ENCODE peak calls at places on chromosomes 3 and 15, in eight cellular contexts. One of them, this sample, is unnamed.

GRCh38 chr3:183515968-183516851 is 39.3 kb downstream of the KLHL6 start:
- DNase-seq in NCI-H146: no peak
- DNase-seq in lower lobe of right lung: no peak
- DNase-seq in GM13977: peak
- DNase-seq in GM04504: no peak
- DNase-seq in activated CD4-positive, alpha-beta T cell treated with anti-CD3 and anti-CD28 coated beads, Interleukin-2, amount 50 U/mL, for 1 hour: peak
- DNase-seq in PC-3: no peak
- DNase-seq in effector CD4-positive, alpha-beta T cell: peak
- DNase-seq in this sample: peak

GRCh38 chr3:46835059-46835458 is 28.2 kb downstream of the MYL3 start:
- DNase-seq in effector CD4-positive, alpha-beta T cell: no peak
- DNase-seq in GM13977: no peak
- DNase-seq in PC-3: no peak
- DNase-seq in lower lobe of right lung: no peak
- DNase-seq in NCI-H146: no peak
- DNase-seq in activated CD4-positive, alpha-beta T cell treated with anti-CD3 and anti-CD28 coated beads, Interleukin-2, amount 50 U/mL, for 1 hour: no peak
- DNase-seq in GM04504: no peak
- DNase-seq in this sample: no peak

GRCh38 chr15:66369773-66370651 is 13.5 kb upstream of the TIPIN start:
- DNase-seq in PC-3: peak
- DNase-seq in NCI-H146: no peak
- DNase-seq in GM04504: no peak
- DNase-seq in activated CD4-positive, alpha-beta T cell treated with anti-CD3 and anti-CD28 coated beads, Interleukin-2, amount 50 U/mL, for 1 hour: no peak
- DNase-seq in effector CD4-positive, alpha-beta T cell: no peak
- DNase-seq in lower lobe of right lung: no peak
- DNase-seq in GM13977: peak
- DNase-seq in this sample: no peak

GRCh38 chr3:50202353-50203112 is 2.5 kb upstream of the SLC38A3 start:
- DNase-seq in activated CD4-positive, alpha-beta T cell treated with anti-CD3 and anti-CD28 coated beads, Interleukin-2, amount 50 U/mL, for 1 hour: no peak
- DNase-seq in NCI-H146: peak
- DNase-seq in PC-3: no peak
- DNase-seq in GM04504: no peak
- DNase-seq in GM13977: no peak
- DNase-seq in lower lobe of right lung: no peak
- DNase-seq in effector CD4-positive, alpha-beta T cell: no peak
- DNase-seq in this sample: no peak

GRCh38 chr15:45910671-45911070 is 275.8 kb downstream of the SQOR start:
- DNase-seq in lower lobe of right lung: no peak
- DNase-seq in activated CD4-positive, alpha-beta T cell treated with anti-CD3 and anti-CD28 coated beads, Interleukin-2, amount 50 U/mL, for 1 hour: no peak
- DNase-seq in PC-3: no peak
- DNase-seq in effector CD4-positive, alpha-beta T cell: no peak
- DNase-seq in GM13977: no peak
- DNase-seq in GM04504: no peak
- DNase-seq in NCI-H146: no peak
- DNase-seq in this sample: no peak

GRCh38 chr3:4834403-4834866 is 144.8 kb upstream of the BHLHE40 start:
- DNase-seq in NCI-H146: no peak
- DNase-seq in PC-3: no peak
- DNase-seq in GM13977: peak
- DNase-seq in GM04504: no peak
- DNase-seq in effector CD4-positive, alpha-beta T cell: peak
- DNase-seq in lower lobe of right lung: peak
- DNase-seq in activated CD4-positive, alpha-beta T cell treated with anti-CD3 and anti-CD28 coated beads, Interleukin-2, amount 50 U/mL, for 1 hour: peak
- DNase-seq in this sample: peak

GRCh38 chr3:150365132-150365604 is 42.9 kb upstream of the TSC22D2 start:
- DNase-seq in GM04504: no peak
- DNase-seq in lower lobe of right lung: no peak
- DNase-seq in effector CD4-positive, alpha-beta T cell: no peak
- DNase-seq in activated CD4-positive, alpha-beta T cell treated with anti-CD3 and anti-CD28 coated beads, Interleukin-2, amount 50 U/mL, for 1 hour: no peak
- DNase-seq in NCI-H146: no peak
- DNase-seq in PC-3: peak
- DNase-seq in GM13977: peak
- DNase-seq in this sample: no peak

GRCh38 chr3:153615863-153616262 is 453.8 kb downstream of the RAP2B start:
- DNase-seq in GM13977: no peak
- DNase-seq in activated CD4-positive, alpha-beta T cell treated with anti-CD3 and anti-CD28 coated beads, Interleukin-2, amount 50 U/mL, for 1 hour: no peak
- DNase-seq in PC-3: no peak
- DNase-seq in NCI-H146: no peak
- DNase-seq in GM04504: no peak
- DNase-seq in effector CD4-positive, alpha-beta T cell: no peak
- DNase-seq in lower lobe of right lung: no peak
- DNase-seq in this sample: no peak

GRCh38 chr15:69424001-69424400 is 9.9 kb downstream of the KIF23 start:
- DNase-seq in activated CD4-positive, alpha-beta T cell treated with anti-CD3 and anti-CD28 coated beads, Interleukin-2, amount 50 U/mL, for 1 hour: no peak
- DNase-seq in NCI-H146: no peak
- DNase-seq in PC-3: no peak
- DNase-seq in lower lobe of right lung: no peak
- DNase-seq in effector CD4-positive, alpha-beta T cell: no peak
- DNase-seq in GM04504: no peak
- DNase-seq in GM13977: no peak
- DNase-seq in this sample: no peak

GRCh38 chr15:61923173-61923572 is 137.1 kb downstream of the VPS13C start:
- DNase-seq in NCI-H146: no peak
- DNase-seq in GM04504: no peak
- DNase-seq in activated CD4-positive, alpha-beta T cell treated with anti-CD3 and anti-CD28 coated beads, Interleukin-2, amount 50 U/mL, for 1 hour: no peak
- DNase-seq in GM13977: no peak
- DNase-seq in lower lobe of right lung: no peak
- DNase-seq in PC-3: no peak
- DNase-seq in effector CD4-positive, alpha-beta T cell: no peak
- DNase-seq in this sample: no peak

GRCh38 chr3:46089237-46090011 is 62.1 kb upstream of the XCR1 start:
- DNase-seq in PC-3: peak
- DNase-seq in GM13977: peak
- DNase-seq in activated CD4-positive, alpha-beta T cell treated with anti-CD3 and anti-CD28 coated beads, Interleukin-2, amount 50 U/mL, for 1 hour: no peak
- DNase-seq in NCI-H146: no peak
- DNase-seq in effector CD4-positive, alpha-beta T cell: no peak
- DNase-seq in lower lobe of right lung: peak
- DNase-seq in GM04504: peak
- DNase-seq in this sample: no peak

GRCh38 chr3:60298141-60298540 is 953.1 kb downstream of the FHIT start:
- DNase-seq in PC-3: no peak
- DNase-seq in GM04504: no peak
- DNase-seq in lower lobe of right lung: no peak
- DNase-seq in GM13977: no peak
- DNase-seq in effector CD4-positive, alpha-beta T cell: no peak
- DNase-seq in NCI-H146: no peak
- DNase-seq in activated CD4-positive, alpha-beta T cell treated with anti-CD3 and anti-CD28 coated beads, Interleukin-2, amount 50 U/mL, for 1 hour: no peak
- DNase-seq in this sample: no peak

GRCh38 chr15:58286541-58286940 is 145.2 kb upstream of the LIPC start:
- DNase-seq in effector CD4-positive, alpha-beta T cell: no peak
- DNase-seq in NCI-H146: no peak
- DNase-seq in PC-3: no peak
- DNase-seq in activated CD4-positive, alpha-beta T cell treated with anti-CD3 and anti-CD28 coated beads, Interleukin-2, amount 50 U/mL, for 1 hour: no peak
- DNase-seq in lower lobe of right lung: no peak
- DNase-seq in GM13977: no peak
- DNase-seq in GM04504: no peak
- DNase-seq in this sample: no peak

GRCh38 chr15:83012038-83012490 is 625 bp upstream of the C15orf40 start:
- DNase-seq in lower lobe of right lung: no peak
- DNase-seq in effector CD4-positive, alpha-beta T cell: no peak
- DNase-seq in GM13977: no peak
- DNase-seq in GM04504: no peak
- DNase-seq in activated CD4-positive, alpha-beta T cell treated with anti-CD3 and anti-CD28 coated beads, Interleukin-2, amount 50 U/mL, for 1 hour: no peak
- DNase-seq in NCI-H146: peak
- DNase-seq in PC-3: no peak
- DNase-seq in this sample: no peak

GRCh38 chr15:55968923-55969322 is 24.5 kb downstream of the NEDD4 start:
- DNase-seq in GM04504: no peak
- DNase-seq in PC-3: no peak
- DNase-seq in NCI-H146: no peak
- DNase-seq in GM13977: no peak
- DNase-seq in effector CD4-positive, alpha-beta T cell: no peak
- DNase-seq in activated CD4-positive, alpha-beta T cell treated with anti-CD3 and anti-CD28 coated beads, Interleukin-2, amount 50 U/mL, for 1 hour: no peak
- DNase-seq in lower lobe of right lung: no peak
- DNase-seq in this sample: no peak

GRCh38 chr3:66889758-66890576 is 108.1 kb upstream of the KBTBD8 start:
- DNase-seq in GM13977: no peak
- DNase-seq in lower lobe of right lung: no peak
- DNase-seq in GM04504: no peak
- DNase-seq in effector CD4-positive, alpha-beta T cell: no peak
- DNase-seq in PC-3: no peak
- DNase-seq in activated CD4-positive, alpha-beta T cell treated with anti-CD3 and anti-CD28 coated beads, Interleukin-2, amount 50 U/mL, for 1 hour: no peak
- DNase-seq in NCI-H146: no peak
- DNase-seq in this sample: no peak

GRCh38 chr15:39128746-39129145 is 452.1 kb upstream of the THBS1 start:
- DNase-seq in GM13977: no peak
- DNase-seq in GM04504: no peak
- DNase-seq in activated CD4-positive, alpha-beta T cell treated with anti-CD3 and anti-CD28 coated beads, Interleukin-2, amount 50 U/mL, for 1 hour: no peak
- DNase-seq in lower lobe of right lung: no peak
- DNase-seq in PC-3: no peak
- DNase-seq in NCI-H146: no peak
- DNase-seq in effector CD4-positive, alpha-beta T cell: no peak
- DNase-seq in this sample: no peak

GRCh38 chr15:36075333-36075732 is 504.1 kb upstream of the CDIN1 start:
- DNase-seq in lower lobe of right lung: no peak
- DNase-seq in NCI-H146: no peak
- DNase-seq in GM04504: peak
- DNase-seq in GM13977: no peak
- DNase-seq in activated CD4-positive, alpha-beta T cell treated with anti-CD3 and anti-CD28 coated beads, Interleukin-2, amount 50 U/mL, for 1 hour: no peak
- DNase-seq in effector CD4-positive, alpha-beta T cell: no peak
- DNase-seq in PC-3: no peak
- DNase-seq in this sample: no peak

GRCh38 chr3:62159693-62160092 is 213.7 kb downstream of the FEZF2 start:
- DNase-seq in NCI-H146: no peak
- DNase-seq in lower lobe of right lung: no peak
- DNase-seq in PC-3: no peak
- DNase-seq in GM04504: peak
- DNase-seq in GM13977: no peak
- DNase-seq in activated CD4-positive, alpha-beta T cell treated with anti-CD3 and anti-CD28 coated beads, Interleukin-2, amount 50 U/mL, for 1 hour: no peak
- DNase-seq in effector CD4-positive, alpha-beta T cell: no peak
- DNase-seq in this sample: no peak

GRCh38 chr3:159273608-159274007 is 471.8 kb downstream of the MFSD1 start:
- DNase-seq in NCI-H146: no peak
- DNase-seq in PC-3: peak
- DNase-seq in lower lobe of right lung: no peak
- DNase-seq in activated CD4-positive, alpha-beta T cell treated with anti-CD3 and anti-CD28 coated beads, Interleukin-2, amount 50 U/mL, for 1 hour: no peak
- DNase-seq in GM13977: no peak
- DNase-seq in effector CD4-positive, alpha-beta T cell: no peak
- DNase-seq in GM04504: peak
- DNase-seq in this sample: no peak

GRCh38 chr15:43410572-43411214 is 39.8 kb downstream of the TUBGCP4 start:
- DNase-seq in PC-3: no peak
- DNase-seq in GM04504: no peak
- DNase-seq in lower lobe of right lung: no peak
- DNase-seq in effector CD4-positive, alpha-beta T cell: no peak
- DNase-seq in NCI-H146: no peak
- DNase-seq in GM13977: no peak
- DNase-seq in activated CD4-positive, alpha-beta T cell treated with anti-CD3 and anti-CD28 coated beads, Interleukin-2, amount 50 U/mL, for 1 hour: no peak
- DNase-seq in this sample: no peak

GRCh38 chr3:194339836-194340235 is 11.3 kb downstream of the CPN2 start:
- DNase-seq in NCI-H146: no peak
- DNase-seq in lower lobe of right lung: no peak
- DNase-seq in effector CD4-positive, alpha-beta T cell: no peak
- DNase-seq in GM13977: no peak
- DNase-seq in PC-3: no peak
- DNase-seq in activated CD4-positive, alpha-beta T cell treated with anti-CD3 and anti-CD28 coated beads, Interleukin-2, amount 50 U/mL, for 1 hour: no peak
- DNase-seq in GM04504: no peak
- DNase-seq in this sample: no peak

GRCh38 chr3:37811625-37812356 is 49.9 kb upstream of the CTDSPL start:
- DNase-seq in lower lobe of right lung: no peak
- DNase-seq in NCI-H146: no peak
- DNase-seq in GM04504: no peak
- DNase-seq in PC-3: no peak
- DNase-seq in GM13977: no peak
- DNase-seq in effector CD4-positive, alpha-beta T cell: no peak
- DNase-seq in activated CD4-positive, alpha-beta T cell treated with anti-CD3 and anti-CD28 coated beads, Interleukin-2, amount 50 U/mL, for 1 hour: no peak
- DNase-seq in this sample: no peak

GRCh38 chr3:71173421-71173975 is 410.0 kb downstream of the FOXP1 start:
- DNase-seq in activated CD4-positive, alpha-beta T cell treated with anti-CD3 and anti-CD28 coated beads, Interleukin-2, amount 50 U/mL, for 1 hour: no peak
- DNase-seq in lower lobe of right lung: no peak
- DNase-seq in GM13977: no peak
- DNase-seq in effector CD4-positive, alpha-beta T cell: no peak
- DNase-seq in PC-3: no peak
- DNase-seq in NCI-H146: no peak
- DNase-seq in GM04504: peak
- DNase-seq in this sample: no peak